ENCODE peak calls at places on chromosome X, in five cellular contexts. One of them, this sample, is unnamed.

GRCh38 chrX:47191331-47191730 is 2.3 kb upstream of the UBA1 start:
- DNase-seq in ELR: peak
- DNase-seq in activated T-cell treated with anti-CD3 and anti-CD28 coated beads for 1 hour: peak
- DNase-seq in activated T-helper 1 cell treated with anti-CD3 and anti-CD28 coated beads, Interleukin-12 subunit alpha, Interleukin-12 subunit beta, Interleukin-2, Interleukin-4 antibody, amounts not matched to agents 30 ng/mL and 10 ng/mL and 1 ng/mL, durations not matched to agents 14 hours and 24 hours and 36 hours: peak
- DNase-seq in stomach: peak
- DNase-seq in this sample: no peak

GRCh38 chrX:131837325-131837724 is 185.8 kb upstream of the STK26 start:
- DNase-seq in ELR: peak
- DNase-seq in activated T-cell treated with anti-CD3 and anti-CD28 coated beads for 1 hour: no peak
- DNase-seq in activated T-helper 1 cell treated with anti-CD3 and anti-CD28 coated beads, Interleukin-12 subunit alpha, Interleukin-12 subunit beta, Interleukin-2, Interleukin-4 antibody, amounts not matched to agents 30 ng/mL and 10 ng/mL and 1 ng/mL, durations not matched to agents 14 hours and 24 hours and 36 hours: no peak
- DNase-seq in stomach: no peak
- DNase-seq in this sample: no peak

GRCh38 chrX:104854790-104855340 is 288.9 kb downstream of the IL1RAPL2 start:
- DNase-seq in ELR: no peak
- DNase-seq in activated T-cell treated with anti-CD3 and anti-CD28 coated beads for 1 hour: no peak
- DNase-seq in activated T-helper 1 cell treated with anti-CD3 and anti-CD28 coated beads, Interleukin-12 subunit alpha, Interleukin-12 subunit beta, Interleukin-2, Interleukin-4 antibody, amounts not matched to agents 30 ng/mL and 10 ng/mL and 1 ng/mL, durations not matched to agents 14 hours and 24 hours and 36 hours: no peak
- DNase-seq in stomach: no peak
- DNase-seq in this sample: no peak

GRCh38 chrX:80335062-80335830 is 85.0 kb upstream of the TENT5D start:
- DNase-seq in ELR: no peak
- DNase-seq in activated T-cell treated with anti-CD3 and anti-CD28 coated beads for 1 hour: no peak
- DNase-seq in activated T-helper 1 cell treated with anti-CD3 and anti-CD28 coated beads, Interleukin-12 subunit alpha, Interleukin-12 subunit beta, Interleukin-2, Interleukin-4 antibody, amounts not matched to agents 30 ng/mL and 10 ng/mL and 1 ng/mL, durations not matched to agents 14 hours and 24 hours and 36 hours: peak
- DNase-seq in stomach: peak
- DNase-seq in this sample: no peak

GRCh38 chrX:64994131-64994798 is 18.0 kb upstream of the ZC4H2 start:
- DNase-seq in ELR: no peak
- DNase-seq in activated T-cell treated with anti-CD3 and anti-CD28 coated beads for 1 hour: no peak
- DNase-seq in activated T-helper 1 cell treated with anti-CD3 and anti-CD28 coated beads, Interleukin-12 subunit alpha, Interleukin-12 subunit beta, Interleukin-2, Interleukin-4 antibody, amounts not matched to agents 30 ng/mL and 10 ng/mL and 1 ng/mL, durations not matched to agents 14 hours and 24 hours and 36 hours: no peak
- DNase-seq in stomach: no peak
- DNase-seq in this sample: no peak

GRCh38 chrX:119343856-119344255 is 55.3 kb upstream of the SLC25A43 start:
- DNase-seq in ELR: peak
- DNase-seq in activated T-cell treated with anti-CD3 and anti-CD28 coated beads for 1 hour: no peak
- DNase-seq in activated T-helper 1 cell treated with anti-CD3 and anti-CD28 coated beads, Interleukin-12 subunit alpha, Interleukin-12 subunit beta, Interleukin-2, Interleukin-4 antibody, amounts not matched to agents 30 ng/mL and 10 ng/mL and 1 ng/mL, durations not matched to agents 14 hours and 24 hours and 36 hours: no peak
- DNase-seq in stomach: no peak
- DNase-seq in this sample: peak

GRCh38 chrX:48531359-48531954 is 8.1 kb upstream of the TBC1D25 start:
- DNase-seq in ELR: peak
- DNase-seq in activated T-cell treated with anti-CD3 and anti-CD28 coated beads for 1 hour: no peak
- DNase-seq in activated T-helper 1 cell treated with anti-CD3 and anti-CD28 coated beads, Interleukin-12 subunit alpha, Interleukin-12 subunit beta, Interleukin-2, Interleukin-4 antibody, amounts not matched to agents 30 ng/mL and 10 ng/mL and 1 ng/mL, durations not matched to agents 14 hours and 24 hours and 36 hours: no peak
- DNase-seq in stomach: no peak
- DNase-seq in this sample: peak

GRCh38 chrX:139905041-139905440 is 27.8 kb downstream of the ATP11C start:
- DNase-seq in ELR: peak
- DNase-seq in activated T-cell treated with anti-CD3 and anti-CD28 coated beads for 1 hour: no peak
- DNase-seq in activated T-helper 1 cell treated with anti-CD3 and anti-CD28 coated beads, Interleukin-12 subunit alpha, Interleukin-12 subunit beta, Interleukin-2, Interleukin-4 antibody, amounts not matched to agents 30 ng/mL and 10 ng/mL and 1 ng/mL, durations not matched to agents 14 hours and 24 hours and 36 hours: no peak
- DNase-seq in stomach: no peak
- DNase-seq in this sample: no peak

GRCh38 chrX:53688300-53688699 is 1.8 kb upstream of the HUWE1 start:
- DNase-seq in ELR: no peak
- DNase-seq in activated T-cell treated with anti-CD3 and anti-CD28 coated beads for 1 hour: no peak
- DNase-seq in activated T-helper 1 cell treated with anti-CD3 and anti-CD28 coated beads, Interleukin-12 subunit alpha, Interleukin-12 subunit beta, Interleukin-2, Interleukin-4 antibody, amounts not matched to agents 30 ng/mL and 10 ng/mL and 1 ng/mL, durations not matched to agents 14 hours and 24 hours and 36 hours: no peak
- DNase-seq in stomach: no peak
- DNase-seq in this sample: no peak

GRCh38 chrX:31126205-31126604 is 54.4 kb upstream of the FTHL17 start:
- DNase-seq in ELR: no peak
- DNase-seq in activated T-cell treated with anti-CD3 and anti-CD28 coated beads for 1 hour: no peak
- DNase-seq in activated T-helper 1 cell treated with anti-CD3 and anti-CD28 coated beads, Interleukin-12 subunit alpha, Interleukin-12 subunit beta, Interleukin-2, Interleukin-4 antibody, amounts not matched to agents 30 ng/mL and 10 ng/mL and 1 ng/mL, durations not matched to agents 14 hours and 24 hours and 36 hours: no peak
- DNase-seq in stomach: no peak
- DNase-seq in this sample: no peak